ENCODE peak calls at places on chromosomes 2 and 18, in six cellular contexts. T is NCI-H2171, O is AG09319, E is NCI-H1694, D is brain microvascular endothelial cell, G is NCI-H1105 treated with DMSO at 0.1 percent for 48 hours. C is an unnamed sample.

GRCh38 chr2:27901219-27901618 is 10.7 kb downstream of the BABAM2 start:
- DNase-seq in D (no peak), E (no peak), G (no peak), O (no peak), T (peak), C (no peak)

GRCh38 chr2:104872866-104873688 is 19.2 kb downstream of the POU3F3 start:
- DNase-seq in O (peak), E (no peak), D (peak), T (peak), G (peak), C (peak)

GRCh38 chr18:13235981-13236380 is 17.4 kb downstream of the LDLRAD4 start:
- DNase-seq in G (no peak), O (no peak), T (peak), E (peak), D (no peak), C (no peak)

GRCh38 chr2:40127890-40128548 is 323.9 kb downstream of the SLC8A1 start:
- DNase-seq in E (no peak), D (peak), G (no peak), T (no peak), O (peak), C (no peak)

GRCh38 chr2:47043142-47043890 is 111.8 kb downstream of the STPG4 start:
- DNase-seq in O (peak), G (no peak), E (peak), D (peak), T (peak), C (peak)

GRCh38 chr18:10490401-10491289 is 35.2 kb upstream of the NAPG start:
- DNase-seq in T (no peak), O (no peak), D (no peak), G (no peak), E (no peak), C (peak)

GRCh38 chr2:109260886-109261700 is 132.1 kb downstream of the SH3RF3 start:
- DNase-seq in T (no peak), O (no peak), D (no peak), G (peak), E (no peak), C (peak)

GRCh38 chr2:41853427-41854191 is 194.2 kb upstream of the PKDCC start:
- DNase-seq in T (peak), G (peak), E (peak), O (no peak), D (peak), C (peak)

GRCh38 chr2:140586379-140586778 is 1544.4 kb downstream of the LRP1B start:
- DNase-seq in E (peak), G (no peak), T (no peak), D (peak), O (no peak), C (no peak)

GRCh38 chr18:59921384-59921891 is 21.6 kb downstream of the PMAIP1 start:
- DNase-seq in O (no peak), D (no peak), G (no peak), E (no peak), T (no peak), C (no peak)

GRCh38 chr2:43051316-43051715 is 175.1 kb downstream of the ZFP36L2 start:
- DNase-seq in G (no peak), T (no peak), D (peak), E (no peak), O (no peak), C (peak)

GRCh38 chr2:88818381-88818780 is 126.9 kb downstream of the RPIA start:
- DNase-seq in O (no peak), T (no peak), G (no peak), D (no peak), E (no peak), C (no peak)

GRCh38 chr18:76573325-76574025 is 78.4 kb upstream of the ZNF516 start:
- DNase-seq in G (no peak), T (no peak), E (no peak), D (peak), O (no peak), C (no peak)

GRCh38 chr2:11562011-11562410 is 28.2 kb downstream of the GREB1 start:
- DNase-seq in T (no peak), G (no peak), D (no peak), E (no peak), O (no peak), C (no peak)

GRCh38 chr2:217933326-217933993 is 69.3 kb downstream of the TNS1 start:
- DNase-seq in D (no peak), E (no peak), T (peak), G (peak), O (no peak), C (no peak)

GRCh38 chr2:73175663-73176204 is 26.6 kb upstream of the NOTO start:
- DNase-seq in E (no peak), O (no peak), D (peak), G (peak), T (peak), C (peak)

GRCh38 chr2:79630060-79630459 is 117.2 kb downstream of the CTNNA2 start:
- DNase-seq in D (no peak), E (no peak), O (no peak), T (no peak), G (no peak), C (no peak)

GRCh38 chr2:114527330-114527983 is 85.0 kb downstream of the DPP10 start:
- DNase-seq in O (no peak), T (no peak), E (no peak), D (no peak), G (no peak), C (no peak)

GRCh38 chr2:239279508-239280295 is 121.1 kb downstream of the HDAC4 start:
- DNase-seq in E (no peak), D (no peak), T (no peak), O (no peak), G (no peak), C (no peak)

GRCh38 chr2:9002637-9003365 is 683 bp downstream of the MBOAT2 start:
- DNase-seq in D (no peak), E (no peak), G (peak), T (no peak), O (no peak), C (peak)

GRCh38 chr2:67311536-67311935 is 85.6 kb upstream of the ETAA1 start:
- DNase-seq in G (peak), E (peak), T (no peak), O (no peak), D (peak), C (peak)

GRCh38 chr18:32373995-32374394 is 96.7 kb downstream of the GAREM1 start:
- DNase-seq in T (peak), D (peak), E (peak), O (no peak), G (peak), C (peak)

C was measured in SW480.